ENCODE peak calls at places on chromosomes 6 and 20, in seven cellular contexts. U is NCI-H1105; X is CD4-positive, CD25-positive, alpha-beta regulatory T cell; E is AG08396; R is COLO829; K is brain microvascular endothelial cell; I is NCI-H460. V is an unnamed sample.

GRCh38 chr6:89644864-89645263 is 6.3 kb upstream of the LYRM2 start:
- DNase-seq in U (no peak), X (no peak), E (no peak), R (no peak), K (no peak), I (no peak), V (no peak)

GRCh38 chr20:10610266-10610665 is 63.5 kb downstream of the JAG1 start:
- DNase-seq in U (no peak), X (no peak), E (no peak), R (no peak), K (no peak), I (no peak), V (no peak)

GRCh38 chr6:110728501-110728900 is 86.8 kb downstream of the CDK19 start:
- DNase-seq in U (no peak), X (no peak), E (no peak), R (no peak), K (no peak), I (no peak), V (no peak)

GRCh38 chr20:19911810-19912382 is 105.3 kb upstream of the NAA20 start:
- DNase-seq in U (no peak), X (no peak), E (no peak), R (no peak), K (no peak), I (no peak), V (no peak)

GRCh38 chr20:15823718-15824117 is 749.5 kb downstream of the KIF16B start:
- DNase-seq in U (no peak), X (no peak), E (no peak), R (no peak), K (no peak), I (no peak), V (no peak)

GRCh38 chr6:151882206-151882605 is 74.7 kb downstream of the ESR1 start:
- DNase-seq in U (no peak), X (no peak), E (no peak), R (no peak), K (no peak), I (peak), V (no peak)

GRCh38 chr6:133447924-133448323 is 206.8 kb downstream of the EYA4 start:
- DNase-seq in U (no peak), X (no peak), E (peak), R (peak), K (peak), I (no peak), V (peak)

GRCh38 chr20:839626-840025 is 6.1 kb downstream of the FAM110A start:
- DNase-seq in U (no peak), X (no peak), E (no peak), R (no peak), K (no peak), I (no peak), V (no peak)

GRCh38 chr6:143037470-143037869 is 23.2 kb upstream of the AIG1 start:
- DNase-seq in U (no peak), X (no peak), E (no peak), R (no peak), K (no peak), I (no peak), V (no peak)

GRCh38 chr20:32028647-32029372 is 18.6 kb downstream of the CCM2L start:
- DNase-seq in U (no peak), X (no peak), E (no peak), R (no peak), K (no peak), I (no peak), V (no peak)

GRCh38 chr6:37288247-37288646 is 30.3 kb upstream of the TMEM217 start:
- DNase-seq in U (no peak), X (no peak), E (no peak), R (no peak), K (no peak), I (no peak), V (no peak)

GRCh38 chr6:160041608-160042007 is 72.7 kb downstream of the IGF2R start:
- DNase-seq in U (peak), X (no peak), E (peak), R (no peak), K (peak), I (no peak), V (peak)

GRCh38 chr6:83429857-83430605 is 820 bp downstream of the ME1 start:
- DNase-seq in U (no peak), X (no peak), E (peak), R (no peak), K (peak), I (peak), V (no peak)

GRCh38 chr6:73688351-73688750 is 7.7 kb upstream of the CD109 start:
- DNase-seq in U (no peak), X (no peak), E (no peak), R (no peak), K (no peak), I (no peak), V (no peak)

GRCh38 chr6:140566706-140567330 is 1192.4 kb upstream of the CITED2 start:
- DNase-seq in U (no peak), X (no peak), E (peak), R (peak), K (peak), I (no peak), V (peak)

GRCh38 chr6:24719125-24719931 is at the start of gene C6orf62:
- DNase-seq in U (peak), X (peak), E (peak), R (no peak), K (peak), I (no peak), V (no peak)

GRCh38 chr6:69138173-69138572 is 503.1 kb downstream of the ADGRB3 start:
- DNase-seq in U (no peak), X (no peak), E (no peak), R (no peak), K (peak), I (no peak), V (no peak)

GRCh38 chr20:50618537-50618936 is 72.8 kb downstream of the RIPOR3 start:
- DNase-seq in U (no peak), X (no peak), E (no peak), R (no peak), K (no peak), I (no peak), V (no peak)

GRCh38 chr6:26125015-26125690 is 37.9 kb downstream of the HFE start:
- DNase-seq in U (no peak), X (peak), E (no peak), R (no peak), K (peak), I (no peak), V (no peak)

GRCh38 chr6:90676516-90676915 is 89.6 kb upstream of the MAP3K7 start:
- DNase-seq in U (no peak), X (no peak), E (no peak), R (no peak), K (no peak), I (no peak), V (no peak)

GRCh38 chr6:125863023-125863422 is 72.3 kb downstream of the NCOA7 start:
- DNase-seq in U (no peak), X (no peak), E (no peak), R (no peak), K (no peak), I (no peak), V (no peak)

GRCh38 chr6:52415917-52416628 is 4.1 kb upstream of the EFHC1 start:
- DNase-seq in U (no peak), X (no peak), E (no peak), R (peak), K (no peak), I (no peak), V (no peak)

GRCh38 chr6:81476881-81477280 is 275.6 kb downstream of the TENT5A start:
- DNase-seq in U (no peak), X (no peak), E (peak), R (no peak), K (peak), I (no peak), V (peak)